ENCODE peak calls at places on chromosomes 1 and 21, in five cellular contexts. R is foreskin fibroblast, Y is H9, P is endothelial cell, L is ascending aorta. W is an unnamed sample.

GRCh38 chr1:166170075-166170474 is 3.3 kb upstream of the FAM78B start:
- DNase-seq in R (no peak), Y (no peak), P (no peak), L (no peak), W (no peak)

GRCh38 chr1:30190481-30191153 is 532.8 kb downstream of the MATN1 start:
- DNase-seq in R (no peak), Y (no peak), P (no peak), L (no peak), W (peak; percentile 44)

GRCh38 chr1:77415585-77415984 is 133.8 kb downstream of the AK5 start:
- DNase-seq in R (no peak), Y (no peak), P (no peak), L (no peak), W (no peak)

GRCh38 chr1:57966751-57967406 is 543.0 kb upstream of the DAB1 start:
- DNase-seq in R (no peak), Y (peak; percentile 72), P (peak; percentile 49), L (no peak), W (no peak)

GRCh38 chr1:41957568-41957967 is 38.8 kb upstream of the HIVEP3 start:
- DNase-seq in R (peak; percentile 67), Y (no peak), P (no peak), L (no peak), W (no peak)

GRCh38 chr1:171166361-171166760 is 18.7 kb upstream of the FMO2 start:
- DNase-seq in R (no peak), Y (no peak), P (no peak), L (no peak), W (no peak)

GRCh38 chr1:87588445-87588844 is 259.8 kb downstream of the LMO4 start:
- DNase-seq in R (no peak), Y (no peak), P (no peak), L (no peak), W (no peak)

GRCh38 chr1:172425339-172425738 is 4.9 kb downstream of the C1orf105 start:
- DNase-seq in R (no peak), Y (no peak), P (no peak), L (no peak), W (no peak)

GRCh38 chr1:26419494-26419893 is 8.9 kb downstream of the LIN28A start:
- DNase-seq in R (no peak), Y (no peak), P (no peak), L (no peak), W (no peak)

GRCh38 chr1:241475688-241476087 is 43.9 kb downstream of the FH start:
- DNase-seq in R (peak; percentile 65), Y (no peak), P (no peak), L (no peak), W (no peak)

GRCh38 chr1:109803901-109804331 is 40.2 kb upstream of the EPS8L3 start:
- DNase-seq in R (no peak), Y (peak; percentile 16), P (no peak), L (peak; percentile 69), W (no peak)

GRCh38 chr1:16617101-16617727 is 3.9 kb upstream of the NBPF1 start:
- DNase-seq in R (no peak), Y (peak; percentile 48), P (peak; percentile 16), L (peak; percentile 77), W (peak; percentile 78)

GRCh38 chr1:201277441-201277840 is 5.9 kb upstream of the PKP1 start:
- DNase-seq in R (no peak), Y (no peak), P (no peak), L (no peak), W (no peak)

GRCh38 chr1:224632921-224633321 is 16.8 kb downstream of the CNIH3 start:
- DNase-seq in R (no peak), Y (no peak), P (no peak), L (no peak), W (no peak)

GRCh38 chr1:1250828-1251284 is 4.3 kb upstream of the C1QTNF12 start:
- DNase-seq in R (no peak), Y (no peak), P (no peak), L (no peak), W (no peak)

GRCh38 chr1:172971241-172971640 is 79.5 kb downstream of the TNFSF18 start:
- DNase-seq in R (no peak), Y (no peak), P (no peak), L (no peak), W (no peak)

GRCh38 chr1:6259491-6260362 is 1.2 kb downstream of the GPR153 start:
- DNase-seq in R (peak; percentile 95), Y (peak; percentile 87), P (peak; percentile 60), L (peak; percentile 87), W (peak; percentile 83)

GRCh38 chr1:115210302-115210711 is 121.0 kb upstream of the TSPAN2 start:
- DNase-seq in R (peak; percentile 52), Y (no peak), P (no peak), L (no peak), W (no peak)

GRCh38 chr1:89042491-89042890 is 19.8 kb upstream of the GBP3 start:
- DNase-seq in R (no peak), Y (no peak), P (no peak), L (no peak), W (no peak)

GRCh38 chr1:90778487-90778886 is 61.4 kb upstream of the BARHL2 start:
- DNase-seq in R (no peak), Y (no peak), P (no peak), L (no peak), W (no peak)

GRCh38 chr1:167984886-167985489 is 48.1 kb upstream of the MPC2 start:
- DNase-seq in R (no peak), Y (no peak), P (no peak), L (no peak), W (no peak)

GRCh38 chr1:199691540-199691939 is 336.0 kb upstream of the NR5A2 start:
- DNase-seq in R (peak; percentile 82), Y (no peak), P (no peak), L (no peak), W (no peak)

GRCh38 chr1:86757272-86757984 is 53.1 kb downstream of the SH3GLB1 start:
- DNase-seq in R (peak; percentile 54), Y (no peak), P (no peak), L (peak; percentile 81), W (no peak)

GRCh38 chr1:53580009-53580400 is 120.8 kb downstream of the DMRTB1 start:
- DNase-seq in R (no peak), Y (no peak), P (no peak), L (no peak), W (peak; percentile 50)

GRCh38 chr1:187892640-187893039 is 1063.9 kb downstream of the PLA2G4A start:
- DNase-seq in R (no peak), Y (no peak), P (no peak), L (no peak), W (no peak)

GRCh38 chr1:173802961-173803360 is 21.5 kb upstream of the DARS2 start:
- DNase-seq in R (no peak), Y (no peak), P (no peak), L (no peak), W (no peak)

GRCh38 chr21:42062543-42063022 is 8.5 kb upstream of the UMODL1 start:
- DNase-seq in R (no peak), Y (no peak), P (no peak), L (no peak), W (no peak)

GRCh38 chr1:235093685-235094592 is 34.7 kb downstream of the TOMM20 start:
- DNase-seq in R (peak; percentile 83), Y (peak; percentile 84), P (peak; percentile 84), L (peak; percentile 90), W (peak; percentile 87)

GRCh38 chr1:46613661-46614603 is 2.7 kb downstream of the MOB3C start:
- DNase-seq in R (peak; percentile 93), Y (peak; percentile 92), P (peak; percentile 85), L (peak; percentile 96), W (no peak)

GRCh38 chr1:214475331-214475730 is 76.1 kb downstream of the PTPN14 start:
- DNase-seq in R (no peak), Y (no peak), P (no peak), L (no peak), W (no peak)

GRCh38 chr21:33760641-33761103 is 118.4 kb downstream of the ITSN1 start:
- DNase-seq in R (peak; percentile 64), Y (no peak), P (no peak), L (no peak), W (no peak)

DNA sequence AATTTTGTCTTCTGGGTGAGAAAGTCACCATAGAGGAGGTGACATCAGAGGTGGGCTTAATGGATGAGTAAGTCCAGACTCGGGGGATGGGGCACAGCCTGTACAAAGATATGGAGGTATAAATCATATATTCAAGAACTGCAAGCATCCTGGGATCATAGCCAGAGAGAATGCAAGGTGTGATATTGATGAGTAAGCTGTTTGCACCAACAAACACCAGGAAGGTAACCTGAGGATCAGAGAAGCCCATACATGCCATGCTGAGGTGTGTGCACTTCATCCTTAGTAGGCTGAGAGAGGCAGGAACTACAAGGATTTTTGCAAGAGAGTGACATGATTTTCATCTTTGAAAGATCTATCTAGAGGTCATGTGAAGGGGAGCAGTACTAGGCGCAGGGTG is 306.4 kb downstream of the HHAT start:
- DNase-seq in R (no peak), Y (no peak), P (no peak), L (no peak), W (no peak)
- TF ChIP-seq CTCF in R (no peak), Y (no peak), P (no peak), L (no peak), W (no peak)

GRCh38 chr1:176954242-176954641 is 210.3 kb downstream of the ASTN1 start:
- DNase-seq in R (no peak), Y (no peak), P (no peak), L (no peak), W (no peak)
- TF ChIP-seq CTCF in R (no peak), Y (peak; percentile 57), P (peak; percentile 44), L (peak; percentile 24), W (peak; percentile 59)

DNA sequence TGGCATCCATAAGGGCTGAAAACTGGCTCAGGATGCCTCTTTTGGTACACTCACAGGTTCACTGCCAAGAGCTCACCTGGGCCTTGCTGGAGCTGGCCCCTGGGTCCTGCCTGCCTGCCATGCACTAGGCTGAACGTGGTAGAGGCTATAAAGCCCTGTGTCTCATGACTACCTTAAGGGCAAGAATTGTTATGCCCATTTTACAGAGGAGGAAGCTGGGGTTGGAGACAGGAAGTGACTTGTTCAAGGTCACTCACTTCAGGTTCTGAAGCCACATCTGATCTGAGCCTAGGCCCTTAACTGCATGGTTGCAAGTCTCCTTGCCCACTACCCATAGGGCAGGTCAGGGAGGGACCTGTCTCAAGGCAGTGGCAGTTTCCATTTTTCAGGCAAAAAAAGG is 7.9 kb downstream of the STK40 start:
- DNase-seq in R (no peak), Y (no peak), P (no peak), L (no peak), W (no peak)
- TF ChIP-seq CTCF in R (no peak), Y (no peak), P (no peak), L (no peak), W (no peak)

GRCh38 chr21:29155118-29155932 is 24.9 kb downstream of the MAP3K7CL start:
- DNase-seq in R (peak; percentile 77), Y (peak; percentile 49), P (no peak), L (peak; percentile 80), W (no peak)
- TF ChIP-seq CTCF in R (no peak), Y (no peak), P (no peak), L (no peak), W (no peak)

GRCh38 chr1:182069028-182069466 is 7.5 kb upstream of the ZNF648 start:
- DNase-seq in R (peak; percentile 50), Y (peak; percentile 91), P (peak; percentile 82), L (no peak), W (peak; percentile 80)
- TF ChIP-seq CTCF in R (peak; percentile 74), Y (peak; percentile 78), P (peak; percentile 75), L (peak; percentile 62), W (peak; percentile 82)